ENCODE peak calls at places on chromosome 11, in eight cellular contexts. A is bronchial epithelial cell, C is astrocyte of the spinal cord, F is chondrocyte, Q is hepatocyte, X is cardiac fibroblast, O is sigmoid colon, P is GM20000. I is an unnamed sample.

GRCh38 chr11:76835928-76836612 is 24.6 kb upstream of the ACER3 start:
- DNase-seq in A (peak; percentile 45), C (peak; percentile 58), F (no peak), Q (peak; percentile 53), X (peak; percentile 88), O (no peak), P (no peak), I (peak; percentile 17)

GRCh38 chr11:119421941-119422504 is 949 bp downstream of the THY1 start:
- DNase-seq in A (no peak), C (no peak), F (no peak), Q (peak; percentile 32), X (peak; percentile 37), O (no peak), P (peak; percentile 30), I (no peak)

GRCh38 chr11:32538804-32539203 is 44.8 kb upstream of the EIF3M start:
- DNase-seq in A (no peak), C (no peak), F (no peak), Q (no peak), X (no peak), O (no peak), P (no peak), I (no peak)

GRCh38 chr11:61745796-61746653 is 6.4 kb upstream of the MYRF start:
- DNase-seq in A (no peak), C (no peak), F (no peak), Q (no peak), X (no peak), O (no peak), P (no peak), I (no peak)

GRCh38 chr11:61814958-61815789 is 1.6 kb downstream of the FADS1 start:
- DNase-seq in A (peak; percentile 75), C (peak; percentile 97), F (peak; percentile 98), Q (peak; percentile 96), X (peak; percentile 99), O (peak; percentile 98), P (peak; percentile 97), I (peak; percentile 95)

GRCh38 chr11:95455228-95455627 is 224.2 kb upstream of the SESN3 start:
- DNase-seq in A (no peak), C (no peak), F (no peak), Q (no peak), X (no peak), O (no peak), P (peak; percentile 20), I (no peak)

GRCh38 chr11:7154881-7155344 is 66.1 kb downstream of the RBMXL2 start:
- DNase-seq in A (no peak), C (no peak), F (no peak), Q (peak; percentile 11), X (no peak), O (no peak), P (no peak), I (no peak)

GRCh38 chr11:79648766-79649545 is 208.1 kb upstream of the TENM4 start:
- DNase-seq in A (no peak), C (no peak), F (no peak), Q (peak; percentile 48), X (no peak), O (no peak), P (no peak), I (no peak)

GRCh38 chr11:1847006-1847735 is 5.7 kb upstream of the LSP1 start:
- DNase-seq in A (no peak), C (no peak), F (no peak), Q (no peak), X (no peak), O (no peak), P (no peak), I (no peak)

GRCh38 chr11:76270387-76270786 is 64.1 kb upstream of the WNT11 start:
- DNase-seq in A (peak; percentile 35), C (no peak), F (no peak), Q (peak; percentile 60), X (peak; percentile 62), O (no peak), P (no peak), I (no peak)

GRCh38 chr11:125351045-125351867 is 144.8 kb downstream of the FEZ1 start:
- DNase-seq in A (no peak), C (no peak), F (no peak), Q (no peak), X (no peak), O (no peak), P (no peak), I (no peak)

GRCh38 chr11:73113426-73113825 is 28.7 kb downstream of the FCHSD2 start:
- DNase-seq in A (peak; percentile 77), C (no peak), F (no peak), Q (no peak), X (no peak), O (no peak), P (no peak), I (no peak)

GRCh38 chr11:538431-539051 is 1.2 kb downstream of the LRRC56 start:
- DNase-seq in A (no peak), C (no peak), F (no peak), Q (no peak), X (no peak), O (no peak), P (no peak), I (no peak)

GRCh38 chr11:44319170-44319551 is 9.2 kb upstream of the ALX4 start:
- DNase-seq in A (no peak), C (no peak), F (no peak), Q (no peak), X (no peak), O (no peak), P (no peak), I (no peak)

GRCh38 chr11:12824281-12825041 is 150.2 kb downstream of the TEAD1 start:
- DNase-seq in A (no peak), C (no peak), F (no peak), Q (no peak), X (peak; percentile 56), O (no peak), P (no peak), I (no peak)

GRCh38 chr11:91435694-91436375 is 788.8 kb upstream of the FAT3 start:
- DNase-seq in A (peak; percentile 12), C (no peak), F (no peak), Q (peak; percentile 15), X (no peak), O (no peak), P (no peak), I (no peak)

GRCh38 chr11:113651018-113651417 is 55.1 kb downstream of the TMPRSS5 start:
- DNase-seq in A (no peak), C (no peak), F (no peak), Q (no peak), X (no peak), O (no peak), P (no peak), I (no peak)

GRCh38 chr11:2533642-2534115 is 88.9 kb downstream of the KCNQ1 start:
- DNase-seq in A (peak; percentile 78), C (peak; percentile 93), F (peak; percentile 94), Q (peak; percentile 91), X (peak; percentile 92), O (peak; percentile 86), P (peak; percentile 75), I (peak; percentile 85)

GRCh38 chr11:84438565-84438964 is 1152.4 kb upstream of the CCDC90B start:
- DNase-seq in A (no peak), C (no peak), F (no peak), Q (no peak), X (no peak), O (no peak), P (no peak), I (no peak)

GRCh38 chr11:122019908-122020694 is 95.9 kb downstream of the BLID start:
- DNase-seq in A (no peak), C (no peak), F (no peak), Q (no peak), X (no peak), O (no peak), P (no peak), I (no peak)

GRCh38 chr11:122023614-122024250 is 92.3 kb downstream of the BLID start:
- DNase-seq in A (no peak), C (no peak), F (no peak), Q (no peak), X (no peak), O (no peak), P (no peak), I (no peak)

GRCh38 chr11:122022646-122023045 is 93.4 kb downstream of the BLID start:
- DNase-seq in A (no peak), C (no peak), F (no peak), Q (no peak), X (no peak), O (no peak), P (no peak), I (no peak)

GRCh38 chr11:122024278-122024677 is 91.7 kb downstream of the BLID start:
- DNase-seq in A (no peak), C (no peak), F (no peak), Q (no peak), X (no peak), O (no peak), P (no peak), I (no peak)

DNA sequence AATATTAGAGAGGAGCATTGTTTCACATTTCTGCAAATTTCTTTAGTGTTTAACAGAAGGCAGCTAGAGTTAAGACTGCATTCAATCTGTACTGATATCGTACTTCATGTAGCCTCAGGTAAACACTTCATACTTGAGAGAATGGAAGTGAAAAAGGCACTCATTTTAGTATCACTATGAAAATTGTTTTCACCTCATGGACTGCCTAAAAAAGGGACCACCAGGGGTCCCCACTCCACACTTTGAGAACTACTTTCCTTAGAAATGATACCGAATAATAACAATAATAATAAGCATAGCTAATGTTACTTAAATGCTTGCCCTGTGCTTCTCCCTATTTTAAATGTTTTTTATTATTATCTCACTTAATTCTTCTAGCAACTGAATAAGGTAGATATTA is 95.1 kb downstream of the BLID start:
- DNase-seq in A (no peak), C (no peak), F (no peak), Q (no peak), X (peak; percentile 62), O (no peak), P (no peak), I (no peak)
- TF ChIP-seq CTCF in A (no peak), C (peak; percentile 60), F (peak; percentile 81), Q (peak; percentile 41), X (peak; percentile 54), O (peak; percentile 29), P (no peak), I (no peak)

GRCh38 chr11:15490535-15490934 is 375.8 kb downstream of the INSC start:
- DNase-seq in A (no peak), C (no peak), F (no peak), Q (no peak), X (no peak), O (no peak), P (no peak), I (no peak)
- TF ChIP-seq CTCF in A (no peak), C (no peak), F (no peak), Q (no peak), X (no peak), O (no peak), P (no peak), I (no peak)

GRCh38 chr11:133541331-133542095 is 9.2 kb upstream of the OPCML start:
- DNase-seq in A (no peak), C (no peak), F (no peak), Q (no peak), X (no peak), O (no peak), P (no peak), I (no peak)
- TF ChIP-seq CTCF in A (no peak), C (no peak), F (peak; percentile 19), Q (peak; percentile 3), X (no peak), O (no peak), P (no peak), I (no peak)

DNA sequence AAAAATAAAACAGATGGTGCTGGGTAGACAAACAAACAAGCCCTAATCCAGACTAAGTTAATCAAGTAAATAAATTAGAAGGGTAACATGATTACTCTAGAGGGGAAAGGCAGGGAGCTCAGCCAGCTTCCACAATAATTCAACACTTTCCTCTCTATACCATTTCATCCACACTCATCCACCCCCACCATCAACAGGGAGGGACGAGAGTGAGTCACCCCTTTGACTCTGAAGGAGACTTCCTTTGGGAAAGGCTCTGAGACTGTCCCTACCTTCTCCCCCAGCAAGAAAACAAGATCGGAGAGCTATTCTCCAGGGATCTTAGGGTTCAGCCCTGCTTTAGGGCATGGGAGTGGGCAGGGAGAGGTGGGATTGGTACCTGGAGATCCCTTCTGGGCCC is 33.1 kb downstream of the TRIM66 start:
- DNase-seq in A (peak; percentile 73), C (peak; percentile 48), F (no peak), Q (no peak), X (peak; percentile 36), O (no peak), P (no peak), I (no peak)
- TF ChIP-seq CTCF in A (no peak), C (no peak), F (no peak), Q (no peak), X (no peak), O (no peak), P (no peak), I (no peak)

I was measured in Calu3.